ENCODE peak calls at places on chromosomes 2 and 18, in seven cellular contexts. X is HepG2, U is HCT116, T is SK-N-SH, R is K562, S is GM12878, F is H1. B is an unnamed sample.

GRCh38 chr18:77131652-77132368 is 773 bp downstream of the MBP start:
- DNase-seq in X (no peak), U (no peak), T (peak; percentile 73), R (no peak), S (no peak), F (no peak), B (no peak)

GRCh38 chr2:10536569-10537133 is 88.5 kb upstream of the ODC1 start:
- DNase-seq in X (no peak), U (no peak), T (no peak), R (no peak), S (no peak), F (no peak), B (peak; percentile 83)

GRCh38 chr18:76426738-76427305 is 68.2 kb downstream of the ZNF516 start:
- DNase-seq in X (peak; percentile 14), U (peak; percentile 13), T (peak; percentile 72), R (peak; percentile 28), S (no peak), F (no peak), B (no peak)

GRCh38 chr2:119377266-119377972 is 10.6 kb downstream of the DBI start:
- DNase-seq in X (no peak), U (no peak), T (no peak), R (peak; percentile 49), S (no peak), F (no peak), B (no peak)

GRCh38 chr2:120703330-120703994 is 32.2 kb upstream of the GLI2 start:
- DNase-seq in X (no peak), U (peak; percentile 59), T (no peak), R (no peak), S (no peak), F (no peak), B (peak; percentile 83)

GRCh38 chr2:240565267-240566202 is 2.7 kb upstream of the RNPEPL1 start:
- DNase-seq in X (peak; percentile 92), U (peak; percentile 87), T (peak; percentile 36), R (peak; percentile 94), S (peak; percentile 63), F (no peak), B (no peak)

GRCh38 chr2:225893151-225893550 is 493.6 kb downstream of the NYAP2 start:
- DNase-seq in X (peak; percentile 18), U (no peak), T (no peak), R (no peak), S (no peak), F (no peak), B (no peak)

GRCh38 chr2:15253817-15254216 is 307.3 kb downstream of the NBAS start:
- DNase-seq in X (no peak), U (no peak), T (no peak), R (peak; percentile 73), S (no peak), F (no peak), B (no peak)

GRCh38 chr2:210199186-210199765 is 26.0 kb downstream of the ACADL start:
- DNase-seq in X (peak; percentile 31), U (peak; percentile 12), T (no peak), R (peak; percentile 20), S (no peak), F (no peak), B (no peak)

GRCh38 chr2:24881158-24881557 is 38.9 kb downstream of the ADCY3 start:
- DNase-seq in X (no peak), U (no peak), T (no peak), R (no peak), S (no peak), F (no peak), B (no peak)

GRCh38 chr2:162824319-162824718 is 14.2 kb downstream of the KCNH7 start:
- DNase-seq in X (no peak), U (no peak), T (no peak), R (no peak), S (no peak), F (no peak), B (no peak)

GRCh38 chr2:27901219-27901618 is 10.7 kb downstream of the BABAM2 start:
- DNase-seq in X (no peak), U (no peak), T (no peak), R (no peak), S (no peak), F (no peak), B (no peak)
- TF ChIP-seq SIN3A in X (no peak), U (no peak), T (no peak), R (no peak), S (no peak), F (no peak), B (no peak)

GRCh38 chr2:46365913-46366674 is 68.9 kb downstream of the EPAS1 start:
- DNase-seq in X (no peak), U (no peak), T (peak; percentile 59), R (peak; percentile 15), S (no peak), F (no peak), B (no peak)

GRCh38 chr2:46368416-46368815 is 71.2 kb downstream of the EPAS1 start:
- DNase-seq in X (no peak), U (no peak), T (no peak), R (no peak), S (no peak), F (no peak), B (no peak)

GRCh38 chr2:46366675-46367067 is 69.5 kb downstream of the EPAS1 start:
- DNase-seq in X (no peak), U (no peak), T (no peak), R (no peak), S (no peak), F (no peak), B (no peak)

GRCh38 chr2:46364797-46365457 is 67.7 kb downstream of the EPAS1 start:
- DNase-seq in X (peak; percentile 57), U (peak; percentile 16), T (peak; percentile 80), R (peak; percentile 74), S (no peak), F (no peak), B (peak; percentile 42)

GRCh38 chr2:46367286-46367685 is 70.1 kb downstream of the EPAS1 start:
- DNase-seq in X (no peak), U (no peak), T (no peak), R (no peak), S (no peak), F (no peak), B (no peak)
- H3K27ac ChIP-seq in X (no peak overlapping the region), U (no peak overlapping the region), T (no peak overlapping the region), R (no peak overlapping the region), S (no peak overlapping the region), F (no peak overlapping the region), B (no peak overlapping the region)

GRCh38 chr18:22980394-22980793 is 47.3 kb downstream of the RBBP8 start:
- DNase-seq in X (no peak), U (no peak), T (no peak), R (no peak), S (no peak), F (no peak), B (no peak)

GRCh38 chr18:22977847-22978701 is 44.9 kb downstream of the RBBP8 start:
- DNase-seq in X (no peak), U (peak; percentile 85), T (no peak), R (no peak), S (no peak), F (no peak), B (peak; percentile 43)

GRCh38 chr18:22971038-22971437 is 37.9 kb downstream of the RBBP8 start:
- DNase-seq in X (no peak), U (no peak), T (no peak), R (peak; percentile 62), S (no peak), F (no peak), B (no peak)

GRCh38 chr18:22975508-22975907 is 42.4 kb downstream of the RBBP8 start:
- DNase-seq in X (no peak), U (no peak), T (no peak), R (no peak), S (no peak), F (no peak), B (no peak)

GRCh38 chr18:22974707-22975106 is 41.6 kb downstream of the RBBP8 start:
- DNase-seq in X (no peak), U (no peak), T (no peak), R (no peak), S (no peak), F (no peak), B (no peak)
- H3K36me3 ChIP-seq in X (peaks cover 27% of the 10 kb centered on the region), U (peaks cover 2% of the 10 kb centered on the region), T (peaks cover 15% of the 10 kb centered on the region), R (peaks cover 78% of the 10 kb centered on the region), S (no peaks in the 10 kb centered on the region), F (peaks cover 2% of the 10 kb centered on the region), B (peaks cover 12% of the 10 kb centered on the region)

DNA sequence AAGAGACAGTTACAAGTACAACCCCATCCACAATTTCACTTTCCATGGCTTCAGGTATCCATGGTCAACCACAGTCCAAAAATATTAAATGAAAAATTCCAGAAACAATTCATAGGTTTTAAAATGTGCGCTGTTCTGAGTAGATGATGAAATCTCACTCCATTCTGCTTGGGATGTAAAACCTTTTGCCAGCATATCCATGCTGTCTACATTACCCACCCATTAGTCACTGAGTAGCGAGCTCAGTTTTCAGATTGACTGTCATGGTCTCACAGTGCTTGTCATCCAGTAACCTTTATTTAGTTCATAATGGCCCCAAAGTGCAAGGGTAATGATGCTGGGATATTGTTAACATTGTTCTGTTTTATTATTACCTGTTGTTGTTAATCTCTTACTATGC is 40.5 kb downstream of the SMAD4 start:
- DNase-seq in X (no peak), U (no peak), T (no peak), R (no peak), S (no peak), F (no peak), B (no peak)
- TF ChIP-seq SIN3A in X (no peak), U (no peak), T (peak; percentile 29), R (no peak), S (no peak), F (no peak), B (no peak)

DNA sequence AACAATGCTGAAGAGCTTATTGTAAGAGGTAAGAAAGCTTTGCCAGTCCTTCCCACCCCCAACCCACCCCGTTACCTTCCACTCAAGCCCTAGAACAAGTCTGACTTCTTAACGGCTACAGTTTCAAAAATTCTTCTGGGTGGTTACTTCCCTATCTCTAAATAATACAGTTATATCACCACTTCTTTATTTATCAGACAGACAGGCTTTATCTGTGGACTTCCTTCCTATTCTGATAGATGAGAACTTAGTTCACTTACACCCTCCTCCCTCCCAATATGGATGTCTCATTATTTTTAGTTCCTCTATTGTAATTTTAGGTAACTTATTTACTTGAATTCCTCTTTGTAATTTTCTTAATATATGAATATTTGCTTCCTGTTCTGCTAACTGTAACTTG is 26.7 kb upstream of the ACTR3 start:
- DNase-seq in X (no peak), U (no peak), T (no peak), R (no peak), S (no peak), F (no peak), B (no peak)
- H3K27ac ChIP-seq in X (no peak overlapping the region), U (no peak overlapping the region), T (no peak overlapping the region), R (no peak overlapping the region), S (no peak overlapping the region), F (no peak overlapping the region), B (no peak overlapping the region)

DNA sequence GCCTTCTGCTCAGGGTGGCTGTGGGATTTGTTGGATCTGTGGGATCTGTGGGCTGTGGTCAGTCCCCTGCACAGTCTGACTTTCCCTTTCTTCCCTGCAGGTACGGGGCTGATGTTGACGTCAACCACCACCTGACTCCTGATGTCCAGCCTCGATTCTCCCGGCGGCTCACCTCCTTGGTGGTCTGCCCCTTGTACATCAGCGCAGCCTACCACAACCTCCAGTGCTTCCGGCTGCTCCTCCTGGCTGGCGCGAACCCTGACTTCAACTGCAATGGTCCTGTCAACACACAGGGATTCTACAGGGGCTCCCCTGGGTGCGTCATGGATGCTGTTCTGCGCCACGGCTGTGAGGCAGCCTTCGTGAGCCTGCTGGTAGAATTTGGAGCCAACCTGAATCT is 17.5 kb downstream of the ASB1 start:
- DNase-seq in X (no peak), U (no peak), T (no peak), R (no peak), S (no peak), F (no peak), B (no peak)
- H3K36me3 ChIP-seq in X (peaks cover 78% of the 10 kb centered on the region), U (peaks cover 24% of the 10 kb centered on the region), T (peaks cover 65% of the 10 kb centered on the region), R (peaks cover 90% of the 10 kb centered on the region), S (peaks cover 38% of the 10 kb centered on the region), F (peaks cover 29% of the 10 kb centered on the region), B (peaks cover 19% of the 10 kb centered on the region)